ENCODE peak calls at places on chromosomes 12 and 14, in six cellular contexts. H is testis; Z is HCT116; G is endothelial cell of umbilical vein; X is CD8-positive, alpha-beta memory T cell; E is esophagus squamous epithelium. S is an unnamed sample. For H3K9me3 and H3K4me1, the result is how much of the 10 kb centered on the place peaks cover.

GRCh38 chr12:20183563-20183962 is 184.8 kb upstream of the PDE3A start:
- DNase-seq in H (no peak), Z (no peak), G (peak), X (no peak), E (no peak), S (no peak)

GRCh38 chr12:45898094-45898493 is 92.3 kb downstream of the SCAF11 start:
- DNase-seq in H (no peak), Z (no peak), G (no peak), X (no peak), E (no peak), S (no peak)

GRCh38 chr12:124578445-124578844 is 11.0 kb upstream of the NCOR2 start:
- DNase-seq in H (no peak), Z (no peak), G (no peak), X (no peak), E (no peak), S (no peak)

GRCh38 chr14:27148143-27148542 is 550.3 kb upstream of the NOVA1 start:
- DNase-seq in H (no peak), Z (no peak), G (no peak), X (no peak), E (no peak), S (no peak)

GRCh38 chr12:124809391-124809790 is 54.3 kb downstream of the SCARB1 start:
- DNase-seq in H (no peak), Z (no peak), G (no peak), X (no peak), E (no peak), S (no peak)

GRCh38 chr12:131208425-131208824 is 254.7 kb downstream of the ADGRD1 start:
- DNase-seq in H (peak), Z (no peak), G (no peak), X (no peak), E (no peak), S (no peak)

GRCh38 chr14:59406454-59407245 is 58.5 kb downstream of the GPR135 start:
- DNase-seq in H (peak), Z (no peak), G (peak), X (no peak), E (no peak), S (peak)

GRCh38 chr14:32986791-32987545 is 48.3 kb downstream of the NPAS3 start:
- DNase-seq in H (peak), Z (no peak), G (no peak), X (no peak), E (no peak), S (peak)

GRCh38 chr14:35287481-35288013 is 4.6 kb upstream of the PSMA6 start:
- DNase-seq in H (no peak), Z (no peak), G (peak), X (no peak), E (no peak), S (no peak)

GRCh38 chr12:111597731-111598636 is 1.1 kb downstream of the ATXN2 start:
- DNase-seq in H (peak), Z (no peak), G (peak), X (peak), E (no peak), S (peak)

GRCh38 chr12:131536337-131536736 is 174.6 kb upstream of the SFSWAP start:
- DNase-seq in H (no peak), Z (no peak), G (no peak), X (no peak), E (no peak), S (no peak)

GRCh38 chr12:14902465-14902864 is 16.8 kb upstream of the MGP start:
- DNase-seq in H (no peak), Z (no peak), G (peak), X (no peak), E (no peak), S (peak)

GRCh38 chr12:87428701-87429277 is 600.4 kb downstream of the C12orf50 start:
- DNase-seq in H (no peak), Z (no peak), G (peak), X (no peak), E (no peak), S (peak)

DNA sequence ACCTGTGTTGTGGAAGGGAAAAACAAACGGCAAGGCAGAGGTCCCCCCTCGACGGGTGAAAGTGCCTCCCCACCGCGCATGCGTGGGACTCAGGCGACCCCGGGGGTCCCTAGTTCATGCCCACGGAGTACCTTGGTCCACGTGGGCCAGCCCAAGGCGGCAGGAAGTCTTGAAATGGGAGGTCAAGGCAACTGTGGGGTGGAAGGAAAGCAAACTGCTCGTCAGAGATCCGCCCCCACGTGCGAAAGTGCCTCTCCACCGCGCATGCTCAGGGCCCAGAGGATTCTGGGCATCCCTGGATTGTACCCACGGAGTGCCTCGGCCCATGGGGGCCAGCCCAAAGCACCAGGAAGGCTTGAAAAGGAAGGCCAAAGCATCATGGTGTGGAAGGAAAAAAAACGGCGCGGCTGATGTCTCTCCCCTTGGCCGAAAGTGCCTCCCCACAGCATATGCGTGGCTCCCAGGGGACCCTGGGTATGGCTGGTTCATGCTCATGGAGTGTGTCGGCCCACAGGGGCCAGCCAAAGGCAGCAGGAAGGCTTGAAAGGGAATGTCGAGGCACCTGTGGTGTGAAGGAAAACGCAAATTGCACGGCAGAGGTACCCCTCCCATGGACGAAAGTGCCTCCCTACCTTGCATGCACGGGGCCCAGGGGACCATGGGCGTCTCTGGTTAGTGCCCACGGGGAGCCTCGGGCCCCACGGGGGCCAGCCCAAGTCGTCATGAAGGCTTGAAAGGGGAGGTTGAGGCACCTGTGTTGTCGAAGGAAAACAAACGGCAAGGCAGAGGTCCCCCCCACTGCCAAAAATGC is 369.7 kb downstream of the ALG10 start:
- DNase-seq in H (no peak), Z (no peak), G (no peak), X (peak), E (no peak), S (no peak)
- H3K9me3 ChIP-seq in H (under half), Z (under half), G (under half), X (under half), E (half or more), S (under half)

DNA sequence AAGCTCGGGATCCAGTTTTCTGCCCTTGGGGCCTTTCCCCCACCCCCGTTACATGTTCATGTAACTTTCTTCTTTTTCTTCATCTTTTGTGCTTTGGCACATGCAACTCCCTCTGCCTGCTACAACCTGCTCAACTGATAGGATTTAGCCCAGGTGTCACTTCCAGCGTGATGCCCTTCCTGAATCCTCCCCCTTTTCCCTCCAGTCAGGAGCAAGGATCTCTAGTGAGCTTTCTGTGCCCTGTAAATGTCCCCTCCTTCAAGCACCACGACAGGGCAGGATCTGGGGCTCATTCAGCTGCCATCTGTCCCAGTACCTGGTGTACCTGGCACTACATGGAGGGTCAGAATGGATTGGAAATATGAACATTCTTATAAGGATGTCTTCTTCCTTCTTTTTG is 15.3 kb downstream of the PELI2 start:
- DNase-seq in H (no peak), Z (no peak), G (no peak), X (no peak), E (no peak), S (no peak)
- H3K4me1 ChIP-seq in H (under half), Z (under half), G (under half), X (under half), E (under half), S (under half)

DNA sequence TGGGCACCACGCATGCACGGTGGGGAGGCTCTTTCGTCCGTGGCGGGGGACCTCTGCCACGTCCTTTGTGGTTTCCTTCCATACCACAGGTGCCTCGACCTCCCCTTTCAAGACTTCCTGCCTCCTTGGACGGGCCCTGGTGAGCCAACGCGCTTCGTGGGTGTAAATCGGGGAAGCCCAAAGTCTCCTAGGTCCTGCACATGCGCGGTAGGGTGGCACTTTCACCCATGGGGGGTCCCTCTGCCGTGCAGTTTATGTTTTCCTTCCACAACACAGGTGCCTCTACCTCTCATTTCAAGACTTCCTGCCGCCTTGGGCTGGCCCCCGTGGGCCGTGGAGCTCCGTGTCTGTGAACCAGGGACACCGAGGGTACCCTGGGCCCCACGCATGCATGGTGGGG is 349.7 kb downstream of the ALG10 start:
- DNase-seq in H (no peak), Z (no peak), G (no peak), X (no peak), E (no peak), S (no peak)
- H3K9me3 ChIP-seq in H (under half), Z (under half), G (under half), X (under half), E (half or more), S (under half)

GRCh38 chr14:51868405-51868804 is 8.0 kb downstream of the GNG2 start:
- DNase-seq in H (no peak), Z (no peak), G (no peak), X (no peak), E (no peak), S (no peak)
- H3K4me1 ChIP-seq in H (under half), Z (under half), G (under half), X (half or more), E (under half), S (under half)

DNA sequence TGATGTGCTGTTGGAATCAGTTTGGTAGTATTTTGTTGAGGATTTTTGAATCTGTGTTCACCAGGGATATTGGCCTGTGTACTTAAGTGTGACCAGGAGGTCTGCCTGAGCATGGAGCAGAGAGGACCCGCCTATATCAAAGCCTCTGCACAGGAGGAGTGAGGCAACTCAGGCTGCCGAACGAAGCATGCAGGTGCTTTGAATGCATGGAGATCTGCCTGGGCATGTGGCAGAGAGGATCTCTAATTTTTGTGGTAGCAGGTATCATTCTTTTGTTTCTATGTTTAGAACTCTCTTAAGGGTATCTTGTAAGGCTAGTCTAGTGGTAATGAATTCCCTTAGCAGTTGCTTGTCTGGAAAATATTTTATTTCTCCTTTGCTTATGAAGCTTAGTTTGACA is 26.9 kb downstream of the RAB3IP start:
- DNase-seq in H (no peak), Z (no peak), G (no peak), X (no peak), E (no peak), S (no peak)
- H3K9me3 ChIP-seq in H (under half), Z (under half), G (under half), X (under half), E (under half), S (under half)

GRCh38 chr12:57898308-57898970 is 42.9 kb upstream of the ATP23 start:
- DNase-seq in H (no peak), Z (no peak), G (peak), X (no peak), E (no peak), S (peak)

GRCh38 chr12:57896139-57896436 is 45.3 kb upstream of the ATP23 start:
- DNase-seq in H (peak), Z (no peak), G (no peak), X (no peak), E (no peak), S (peak)

GRCh38 chr12:57897296-57897974 is 43.9 kb upstream of the ATP23 start:
- DNase-seq in H (no peak), Z (no peak), G (no peak), X (no peak), E (no peak), S (no peak)

GRCh38 chr12:57895337-57896138 is 45.8 kb upstream of the ATP23 start:
- DNase-seq in H (no peak), Z (no peak), G (no peak), X (no peak), E (no peak), S (peak)

DNA sequence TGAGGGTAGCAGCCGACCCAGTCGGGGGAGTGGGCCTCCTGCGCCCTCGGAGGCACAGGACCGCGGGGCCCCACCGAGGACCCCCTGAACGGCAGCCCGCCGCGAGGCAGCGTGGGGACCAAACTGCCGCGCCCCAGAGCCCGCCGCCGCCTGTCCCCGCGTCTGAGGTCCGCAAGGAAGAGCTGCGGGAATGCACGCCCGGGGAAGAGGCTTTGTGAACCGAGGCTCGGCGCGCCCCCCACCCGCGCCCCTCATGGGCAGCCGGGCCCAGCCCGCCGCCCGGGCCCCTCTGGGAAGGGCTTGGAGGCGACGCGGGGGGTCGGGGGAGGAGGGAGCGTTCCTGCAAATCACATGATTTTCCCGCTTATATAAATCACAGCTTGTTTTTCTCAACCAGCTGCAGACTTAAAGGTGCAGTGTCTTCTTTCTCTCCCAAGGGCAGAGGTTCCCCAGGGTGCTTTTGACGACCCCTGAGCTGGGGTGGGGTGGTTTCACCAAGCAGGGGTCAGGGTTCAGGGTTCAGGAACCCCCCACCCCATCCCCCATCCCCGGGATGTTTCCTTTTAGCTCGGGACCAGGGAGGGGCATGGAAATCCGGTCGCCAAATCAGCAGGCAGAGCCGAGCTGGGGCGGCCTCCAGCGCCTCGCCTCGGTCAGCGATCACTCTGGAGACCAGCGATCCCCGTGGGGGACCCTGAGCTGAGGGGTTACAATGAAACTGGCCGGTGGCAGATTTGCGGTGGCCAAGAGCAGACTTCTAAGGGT is 44.7 kb upstream of the ATP23 start:
- DNase-seq in H (peak), Z (no peak), G (peak), X (no peak), E (no peak), S (peak)
- H3K4me1 ChIP-seq in H (half or more), Z (under half), G (under half), X (half or more), E (half or more), S (half or more)

GRCh38 chr12:34397591-34398365 is 375.5 kb downstream of the ALG10 start:
- DNase-seq in H (peak), Z (no peak), G (no peak), X (peak), E (no peak), S (no peak)
- H3K9me3 ChIP-seq in H (under half), Z (under half), G (under half), X (under half), E (half or more), S (under half)

GRCh38 chr14:90405755-90406154 is 8.9 kb downstream of the CALM1 start:
- DNase-seq in H (no peak), Z (no peak), G (no peak), X (no peak), E (no peak), S (no peak)
- H3K4me1 ChIP-seq in H (under half), Z (under half), G (under half), X (under half), E (half or more), S (under half)